ENCODE peak calls at places on chromosomes 11 and 22, in eight cellular contexts. T is stimulated activated CD8-positive, alpha-beta memory T cell treated with anti-CD3 and anti-CD28 coated beads, Interleukin-15, amount 100 ng/mL, for 4 hours; H is stimulated activated CD4-positive, alpha-beta T cell treated with anti-CD3 and anti-CD28 coated beads, Interleukin-2, amount 100 ng/mL, for 24 hours; X is mucosa of descending colon; J is C1 segment of cervical spinal cord; B is WERI-Rb-1; S is endothelial cell; E is T47D. V is an unnamed sample.

GRCh38 chr22:46710842-46711241 is 27.2 kb downstream of the CERK start:
- DNase-seq in T (no peak), X (no peak), J (no peak), B (no peak), S (no peak), E (no peak), H (peak), V (no peak)

GRCh38 chr11:70299636-70300035 is 29.1 kb downstream of the PPFIA1 start:
- DNase-seq in T (no peak), J (no peak), B (no peak), S (no peak), H (no peak), E (no peak), X (no peak), V (no peak)

GRCh38 chr11:125807909-125808308 is 20.0 kb downstream of the PATE3 start:
- DNase-seq in E (no peak), T (no peak), B (no peak), S (no peak), J (no peak), H (no peak), X (no peak), V (no peak)

GRCh38 chr11:34468209-34468841 is 29.6 kb downstream of the CAT start:
- DNase-seq in B (peak), E (peak), J (no peak), S (peak), H (peak), X (peak), T (no peak), V (peak)

GRCh38 chr11:60121259-60121658 is 32.8 kb downstream of the MS4A2 start:
- DNase-seq in B (peak), S (no peak), X (peak), H (no peak), T (no peak), J (no peak), E (no peak), V (peak)

GRCh38 chr22:21938071-21938822 is 14.4 kb downstream of the PPM1F start:
- DNase-seq in X (peak), B (peak), H (peak), T (peak), E (peak), J (peak), S (peak), V (peak)

GRCh38 chr22:42919199-42919598 is 62.1 kb upstream of the ARFGAP3 start:
- DNase-seq in H (no peak), B (peak), X (no peak), S (no peak), E (no peak), J (no peak), T (no peak), V (peak)

GRCh38 chr11:36376888-36377758 is 81.0 kb downstream of the PRR5L start:
- DNase-seq in B (peak), X (peak), E (no peak), T (no peak), H (peak), J (peak), S (peak), V (peak)

GRCh38 chr22:46674367-46674781 is 54.2 kb downstream of the GRAMD4 start:
- DNase-seq in X (peak), T (peak), S (no peak), H (peak), B (no peak), J (peak), E (no peak), V (no peak)

GRCh38 chr11:80155412-80156017 is 714.7 kb upstream of the TENM4 start:
- DNase-seq in E (peak), T (no peak), H (no peak), J (no peak), X (peak), B (peak), S (peak), V (peak)

GRCh38 chr11:3055881-3056280 is 1.3 kb downstream of the CARS1 start:
- DNase-seq in S (no peak), B (no peak), J (no peak), H (no peak), E (no peak), T (no peak), X (peak), V (no peak)

GRCh38 chr11:27349919-27350318 is 13.1 kb downstream of the CCDC34 start:
- DNase-seq in H (no peak), S (no peak), X (no peak), T (no peak), B (no peak), J (no peak), E (no peak), V (no peak)

GRCh38 chr11:62611705-62612365 is 740 bp downstream of the EML3 start:
- DNase-seq in E (peak), S (peak), T (no peak), X (peak), J (no peak), H (peak), B (peak), V (peak)

GRCh38 chr11:75100314-75100713 is 3.6 kb upstream of the OR2AT4 start:
- DNase-seq in E (no peak), H (peak), J (no peak), B (no peak), S (no peak), T (no peak), X (peak), V (no peak)

GRCh38 chr11:16881074-16881709 is 133.0 kb downstream of the PLEKHA7 start:
- DNase-seq in J (peak), X (no peak), E (peak), T (no peak), H (no peak), B (peak), S (no peak), V (peak)